ENCODE peak calls at places on chromosomes 12 and 14, in six cellular contexts. W is hepatocyte, T is fibroblast of lung, K is SK-N-SH, G is endothelial cell of umbilical vein, E is GM23248. R is an unnamed sample.

GRCh38 chr12:112061127-112061526 is 47.5 kb downstream of the NAA25 start:
- DNase-seq in W (peak; percentile 5), T (no peak), K (no peak), G (no peak), E (no peak), R (no peak)

GRCh38 chr12:39912211-39912980 is 193.5 kb downstream of the SLC2A13 start:
- DNase-seq in W (peak; percentile 24), T (no peak), K (no peak), G (no peak), E (no peak), R (no peak)

GRCh38 chr14:99234366-99234765 is 37.6 kb downstream of the BCL11B start:
- DNase-seq in W (no peak), T (no peak), K (no peak), G (no peak), E (no peak), R (no peak)

GRCh38 chr14:59895721-59896120 is 24.2 kb upstream of the LRRC9 start:
- DNase-seq in W (no peak), T (no peak), K (no peak), G (no peak), E (no peak), R (no peak)

GRCh38 chr12:108307006-108307405 is 32.1 kb downstream of the CMKLR1 start:
- DNase-seq in W (no peak), T (peak; percentile 54), K (no peak), G (no peak), E (peak; percentile 86), R (no peak)

GRCh38 chr14:73759183-73759713 is 45.1 kb upstream of the PNMA1 start:
- DNase-seq in W (peak; percentile 85), T (peak; percentile 61), K (peak; percentile 83), G (peak; percentile 49), E (peak; percentile 82), R (peak; percentile 66)

GRCh38 chr12:90585640-90586304 is 369.2 kb downstream of the CCER1 start:
- DNase-seq in W (no peak), T (no peak), K (no peak), G (peak; percentile 16), E (no peak), R (no peak)

GRCh38 chr12:117603316-117604113 is 242.1 kb upstream of the NOS1 start:
- DNase-seq in W (no peak), T (no peak), K (no peak), G (peak; percentile 29), E (no peak), R (no peak)

GRCh38 chr12:68733661-68734071 is 12.3 kb upstream of the SLC35E3 start:
- DNase-seq in W (no peak), T (peak; percentile 82), K (no peak), G (no peak), E (peak; percentile 88), R (no peak)

GRCh38 chr12:77813558-77813957 is 17.1 kb upstream of the NAV3 start:
- DNase-seq in W (no peak), T (no peak), K (no peak), G (no peak), E (no peak), R (no peak)

DNA sequence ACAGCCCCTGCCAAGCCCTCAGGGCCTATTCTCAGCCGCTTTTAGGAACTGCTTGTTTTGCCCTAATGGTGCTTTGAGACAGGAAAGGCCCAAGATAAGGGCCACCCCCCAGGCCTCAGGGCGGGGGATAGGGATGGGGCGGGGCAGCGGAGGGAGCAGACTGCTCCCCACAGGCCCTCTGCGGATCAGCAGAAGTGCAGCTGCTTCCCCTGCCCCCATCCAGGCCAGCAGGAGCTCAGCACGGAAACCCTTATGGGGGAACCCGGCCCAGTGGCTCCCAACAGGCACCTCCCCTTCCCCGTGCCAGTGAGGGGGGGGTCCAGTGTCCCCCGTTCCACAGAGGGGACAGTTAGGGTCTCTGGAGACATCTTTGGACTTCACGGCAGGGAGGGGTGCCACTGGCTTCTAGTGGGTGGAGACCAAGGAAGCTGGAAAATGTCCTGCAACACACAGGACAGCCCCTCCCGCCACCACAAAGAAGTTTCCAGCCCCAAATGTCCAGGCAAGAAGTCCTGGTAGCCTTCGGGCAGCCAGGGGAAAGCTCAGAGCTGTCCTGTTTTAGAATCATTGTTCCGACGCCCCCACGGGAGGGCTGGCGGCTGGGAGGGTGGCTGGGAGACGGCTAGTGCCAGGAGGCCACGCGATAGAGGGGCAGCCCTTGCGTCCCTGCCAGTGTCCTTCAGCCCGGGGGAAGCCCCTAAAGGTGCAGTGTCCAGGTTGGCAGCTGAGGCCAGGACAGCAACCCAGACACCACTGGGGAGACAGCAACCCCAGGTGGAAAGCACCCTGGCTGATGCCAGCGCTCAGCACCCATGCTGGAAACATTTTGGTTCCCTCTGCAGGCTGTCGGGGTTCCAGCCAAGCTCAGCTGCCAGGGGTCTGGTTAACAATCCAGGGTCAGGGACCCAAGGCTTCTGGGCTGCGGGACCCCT is 10.4 kb upstream of the GPR132 start:
- DNase-seq in W (peak; percentile 65), T (peak; percentile 35), K (peak; percentile 73), G (no peak), E (peak; percentile 42), R (no peak)
- H2AFZ ChIP-seq in W (peak overlapping the region; percentile 18), T (no peak overlapping the region), K (no peak overlapping the region), G (no peak overlapping the region), E (no peak overlapping the region), R (no peak overlapping the region)

GRCh38 chr14:50953497-50953896 is 9.2 kb upstream of the PYGL start:
- DNase-seq in W (no peak), T (no peak), K (no peak), G (no peak), E (no peak), R (no peak)

GRCh38 chr14:50951032-50951431 is 6.7 kb upstream of the PYGL start:
- DNase-seq in W (no peak), T (no peak), K (no peak), G (no peak), E (no peak), R (no peak)

GRCh38 chr14:50955373-50956043 is 11.2 kb upstream of the PYGL start:
- DNase-seq in W (peak; percentile 91), T (peak; percentile 97), K (peak; percentile 75), G (peak; percentile 73), E (peak; percentile 99), R (peak; percentile 25)

GRCh38 chr14:50957296-50957695 is 13.0 kb upstream of the PYGL start:
- DNase-seq in W (peak; percentile 38), T (peak; percentile 52), K (no peak), G (no peak), E (peak; percentile 52), R (no peak)

GRCh38 chr14:50954811-50955372 is 10.6 kb upstream of the PYGL start:
- DNase-seq in W (peak; percentile 51), T (peak; percentile 69), K (peak; percentile 72), G (peak; percentile 85), E (peak; percentile 85), R (peak; percentile 63)
- H2AFZ ChIP-seq in W (no peak overlapping the region), T (no peak overlapping the region), K (peak overlapping the region; percentile 52), G (peak overlapping the region; percentile 85), E (peak overlapping the region; percentile 61), R (no peak overlapping the region)

GRCh38 chr12:75831413-75831812 is 200.2 kb downstream of the PHLDA1 start:
- DNase-seq in W (no peak), T (peak; percentile 71), K (no peak), G (peak; percentile 52), E (no peak), R (no peak)

GRCh38 chr12:75825686-75826085 is 205.9 kb downstream of the PHLDA1 start:
- DNase-seq in W (no peak), T (peak; percentile 97), K (no peak), G (no peak), E (peak; percentile 84), R (no peak)

GRCh38 chr12:75823475-75823874 is 208.1 kb downstream of the PHLDA1 start:
- DNase-seq in W (no peak), T (peak; percentile 50), K (no peak), G (no peak), E (no peak), R (no peak)

GRCh38 chr12:75827061-75827460 is 204.5 kb downstream of the PHLDA1 start:
- DNase-seq in W (no peak), T (no peak), K (no peak), G (no peak), E (no peak), R (no peak)
- H2AFZ ChIP-seq in W (no peak overlapping the region), T (no peak overlapping the region), K (no peak overlapping the region), G (no peak overlapping the region), E (no peak overlapping the region), R (no peak overlapping the region)

GRCh38 chr14:32013083-32013482 is 64.0 kb upstream of the ARHGAP5 start:
- DNase-seq in W (no peak), T (no peak), K (no peak), G (no peak), E (no peak), R (no peak)
- H2AFZ ChIP-seq in W (no peak overlapping the region), T (no peak overlapping the region), K (no peak overlapping the region), G (no peak overlapping the region), E (no peak overlapping the region), R (no peak overlapping the region)

GRCh38 chr12:94285954-94286579 is 137.7 kb downstream of the PLXNC1 start:
- DNase-seq in W (no peak), T (no peak), K (no peak), G (no peak), E (no peak), R (no peak)
- H2AFZ ChIP-seq in W (no peak overlapping the region), T (no peak overlapping the region), K (no peak overlapping the region), G (no peak overlapping the region), E (no peak overlapping the region), R (no peak overlapping the region)

GRCh38 chr12:12655061-12655460 is 40.9 kb downstream of the GPR19 start:
- DNase-seq in W (no peak), T (no peak), K (no peak), G (no peak), E (no peak), R (no peak)
- H2AFZ ChIP-seq in W (no peak overlapping the region), T (no peak overlapping the region), K (no peak overlapping the region), G (no peak overlapping the region), E (no peak overlapping the region), R (no peak overlapping the region)

GRCh38 chr14:54023027-54023426 is 66.4 kb upstream of the BMP4 start:
- DNase-seq in W (no peak), T (no peak), K (no peak), G (no peak), E (no peak), R (no peak)
- H2AFZ ChIP-seq in W (no peak overlapping the region), T (no peak overlapping the region), K (no peak overlapping the region), G (no peak overlapping the region), E (no peak overlapping the region), R (no peak overlapping the region)

GRCh38 chr14:90555126-90556049 is 158.6 kb downstream of the CALM1 start:
- DNase-seq in W (no peak), T (no peak), K (no peak), G (no peak), E (no peak), R (no peak)
- H2AFZ ChIP-seq in W (peak overlapping the region; percentile 50), T (no peak overlapping the region), K (no peak overlapping the region), G (no peak overlapping the region), E (no peak overlapping the region), R (no peak overlapping the region)

DNA sequence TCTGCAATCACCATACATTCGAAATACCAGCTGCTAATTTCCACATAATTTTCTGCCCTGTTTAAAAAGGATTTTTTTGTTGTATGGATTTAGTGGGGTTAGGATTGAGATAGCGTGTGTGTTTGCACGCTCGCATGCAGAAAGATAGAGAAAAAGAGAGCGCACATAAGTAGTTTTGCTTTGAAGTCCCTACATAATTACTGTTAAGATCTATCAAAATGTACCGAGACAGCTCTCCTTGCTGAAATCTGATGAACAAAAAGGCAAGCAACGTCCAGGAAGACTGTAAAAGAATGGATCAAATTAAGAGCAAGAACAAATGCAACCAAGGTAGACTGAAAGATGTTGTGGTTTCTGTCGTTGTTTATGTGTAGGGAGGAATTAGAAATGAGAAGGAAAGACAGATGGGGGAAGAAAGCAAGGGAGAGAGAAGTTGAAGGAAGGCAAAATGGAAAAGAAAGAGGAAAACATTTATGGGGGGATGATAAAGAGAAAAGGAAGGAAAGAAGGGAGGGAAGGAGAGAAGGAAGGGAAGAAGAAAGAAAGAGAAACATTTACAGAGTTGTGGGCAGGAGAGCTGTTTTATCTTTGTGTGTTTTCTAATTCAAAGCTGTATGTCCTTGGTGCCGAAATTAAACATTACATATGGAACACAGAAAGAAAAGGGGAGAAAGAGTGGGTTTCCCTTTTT is 522.3 kb downstream of the MED13L start:
- DNase-seq in W (no peak), T (no peak), K (no peak), G (no peak), E (no peak), R (no peak)
- H2AFZ ChIP-seq in W (no peak overlapping the region), T (peak overlapping the region; percentile 52), K (no peak overlapping the region), G (no peak overlapping the region), E (no peak overlapping the region), R (no peak overlapping the region)

R was measured in OCI-LY7.